ENCODE peak calls at places on chromosome 1, in four cellular contexts. I, S, D and H are unnamed samples.

GRCh38 chr1:221829327-221830011 is 87.6 kb upstream of the DUSP10 start:
- DNase-seq in S (peak), D (peak), I (peak), H (no peak)

GRCh38 chr1:25743164-25744139 is 56.5 kb upstream of the SELENON start:
- DNase-seq in S (no peak), I (no peak), D (no peak), H (no peak)

GRCh38 chr1:114336360-114336759 is 174.6 kb downstream of the TRIM33 start:
- DNase-seq in D (no peak), I (no peak), S (no peak), H (no peak)

GRCh38 chr1:166253076-166253779 is 86.4 kb upstream of the FAM78B start:
- DNase-seq in I (no peak), S (no peak), D (no peak), H (no peak)

GRCh38 chr1:206736878-206737728 is 33.5 kb upstream of the IL19 start:
- DNase-seq in S (no peak), I (peak), D (no peak), H (peak)

GRCh38 chr1:58848818-58849411 is 65.1 kb upstream of the JUN start:
- DNase-seq in S (peak), I (no peak), D (peak), H (no peak)

GRCh38 chr1:5620997-5621396 is 371.2 kb downstream of the NPHP4 start:
- DNase-seq in I (no peak), S (peak), D (no peak), H (no peak)

GRCh38 chr1:17692645-17693044 is 62.5 kb upstream of the ACTL8 start:
- DNase-seq in D (no peak), I (no peak), S (no peak), H (no peak)

GRCh38 chr1:223258751-223259177 is 105.2 kb downstream of the SUSD4 start:
- DNase-seq in I (no peak), D (peak), S (peak), H (no peak)

GRCh38 chr1:147243228-147243685 is 773 bp downstream of the CHD1L start:
- DNase-seq in S (peak), I (no peak), D (peak), H (no peak)

GRCh38 chr1:60171793-60172192 is 98.2 kb upstream of the C1orf87 start:
- DNase-seq in S (no peak), I (no peak), D (peak), H (no peak)

GRCh38 chr1:236497908-236498307 is 25.9 kb upstream of the LGALS8 start:
- DNase-seq in S (no peak), D (no peak), I (no peak), H (no peak)

GRCh38 chr1:30041741-30042437 is 681.5 kb downstream of the MATN1 start:
- DNase-seq in D (no peak), I (no peak), S (no peak), H (no peak)

GRCh38 chr1:53122194-53122846 is 20.1 kb downstream of the SLC1A7 start:
- DNase-seq in S (no peak), I (no peak), D (no peak), H (no peak)

GRCh38 chr1:43991476-43992231 is at the start of gene CCDC24:
- DNase-seq in S (peak), D (peak), I (peak), H (peak)

GRCh38 chr1:182301467-182302198 is 90.0 kb downstream of the GLUL start:
- DNase-seq in D (no peak), I (no peak), S (no peak), H (no peak)

GRCh38 chr1:32151319-32151787 is 28.1 kb upstream of the TXLNA start:
- DNase-seq in S (peak), I (no peak), D (no peak), H (no peak)

GRCh38 chr1:172838681-172839313 is 179.9 kb downstream of the FASLG start:
- DNase-seq in D (no peak), S (no peak), I (no peak), H (no peak)

GRCh38 chr1:74426208-74426932 is 86.0 kb downstream of the LRRC53 start:
- DNase-seq in S (no peak), D (no peak), I (no peak), H (no peak)

GRCh38 chr1:167790117-167790516 is 68.3 kb downstream of the MPZL1 start:
- DNase-seq in D (no peak), I (no peak), S (no peak), H (no peak)

GRCh38 chr1:201084171-201084766 is 28.0 kb downstream of the CACNA1S start:
- DNase-seq in I (no peak), D (no peak), S (no peak), H (no peak)